ENCODE peak calls at places on chromosome 7, in eight cellular contexts. One of them, this sample, is unnamed.

GRCh38 chr7:36132025-36132424 is 21.0 kb upstream of the EEPD1 start:
- DNase-seq in fibroblast of villous mesenchyme: no peak
- DNase-seq in lower leg skin: no peak
- DNase-seq in GM10248: no peak
- DNase-seq in GM20000: no peak
- DNase-seq in upper lobe of right lung: no peak
- DNase-seq in uterus: no peak
- DNase-seq in K562: no peak
- DNase-seq in this sample: no peak

GRCh38 chr7:46545790-46546189 is 624.7 kb upstream of the IGFBP3 start:
- DNase-seq in lower leg skin: no peak
- DNase-seq in uterus: no peak
- DNase-seq in upper lobe of right lung: no peak
- DNase-seq in K562: no peak
- DNase-seq in fibroblast of villous mesenchyme: peak
- DNase-seq in GM20000: no peak
- DNase-seq in GM10248: no peak
- DNase-seq in this sample: no peak

GRCh38 chr7:36360244-36360643 is 29.4 kb upstream of the ANLN start:
- DNase-seq in fibroblast of villous mesenchyme: no peak
- DNase-seq in GM20000: no peak
- DNase-seq in uterus: no peak
- DNase-seq in GM10248: no peak
- DNase-seq in lower leg skin: no peak
- DNase-seq in upper lobe of right lung: no peak
- DNase-seq in K562: no peak
- DNase-seq in this sample: no peak

GRCh38 chr7:157432541-157432956 is 95.7 kb downstream of the DNAJB6 start:
- DNase-seq in GM10248: no peak
- DNase-seq in upper lobe of right lung: peak
- DNase-seq in lower leg skin: no peak
- DNase-seq in uterus: no peak
- DNase-seq in fibroblast of villous mesenchyme: peak
- DNase-seq in K562: peak
- DNase-seq in GM20000: no peak
- DNase-seq in this sample: peak

GRCh38 chr7:101534873-101535272 is 94.2 kb downstream of the MYL10 start:
- DNase-seq in upper lobe of right lung: no peak
- DNase-seq in K562: no peak
- DNase-seq in GM20000: no peak
- DNase-seq in GM10248: no peak
- DNase-seq in uterus: no peak
- DNase-seq in lower leg skin: no peak
- DNase-seq in fibroblast of villous mesenchyme: no peak
- DNase-seq in this sample: no peak

GRCh38 chr7:148058753-148059152 is 531.8 kb upstream of the C7orf33 start:
- DNase-seq in upper lobe of right lung: no peak
- DNase-seq in K562: no peak
- DNase-seq in GM20000: no peak
- DNase-seq in uterus: no peak
- DNase-seq in GM10248: no peak
- DNase-seq in fibroblast of villous mesenchyme: no peak
- DNase-seq in lower leg skin: no peak
- DNase-seq in this sample: no peak

GRCh38 chr7:15068324-15068723 is 165.8 kb upstream of the DGKB start:
- DNase-seq in GM10248: no peak
- DNase-seq in fibroblast of villous mesenchyme: no peak
- DNase-seq in uterus: no peak
- DNase-seq in lower leg skin: no peak
- DNase-seq in upper lobe of right lung: no peak
- DNase-seq in GM20000: no peak
- DNase-seq in K562: no peak
- DNase-seq in this sample: no peak

GRCh38 chr7:76260171-76260703 is 42.2 kb upstream of the HSPB1 start:
- DNase-seq in GM20000: peak
- DNase-seq in uterus: no peak
- DNase-seq in K562: peak
- DNase-seq in GM10248: peak
- DNase-seq in fibroblast of villous mesenchyme: peak
- DNase-seq in lower leg skin: no peak
- DNase-seq in upper lobe of right lung: no peak
- DNase-seq in this sample: no peak

GRCh38 chr7:141442781-141443180 is 108.4 kb upstream of the AGK start:
- DNase-seq in fibroblast of villous mesenchyme: no peak
- DNase-seq in GM20000: no peak
- DNase-seq in K562: no peak
- DNase-seq in GM10248: no peak
- DNase-seq in lower leg skin: no peak
- DNase-seq in upper lobe of right lung: no peak
- DNase-seq in uterus: no peak
- DNase-seq in this sample: no peak

GRCh38 chr7:74183653-74184450 is 9.7 kb downstream of the EIF4H start:
- DNase-seq in uterus: no peak
- DNase-seq in GM20000: peak
- DNase-seq in K562: peak
- DNase-seq in upper lobe of right lung: no peak
- DNase-seq in lower leg skin: no peak
- DNase-seq in fibroblast of villous mesenchyme: no peak
- DNase-seq in GM10248: no peak
- DNase-seq in this sample: no peak

GRCh38 chr7:47709451-47709850 is 127.5 kb upstream of the TNS3 start:
- DNase-seq in fibroblast of villous mesenchyme: no peak
- DNase-seq in GM10248: no peak
- DNase-seq in lower leg skin: no peak
- DNase-seq in uterus: no peak
- DNase-seq in K562: no peak
- DNase-seq in GM20000: no peak
- DNase-seq in upper lobe of right lung: no peak
- DNase-seq in this sample: no peak

GRCh38 chr7:95691464-95691863 is 80.9 kb upstream of the DYNC1I1 start:
- DNase-seq in fibroblast of villous mesenchyme: no peak
- DNase-seq in GM10248: no peak
- DNase-seq in upper lobe of right lung: no peak
- DNase-seq in GM20000: no peak
- DNase-seq in K562: no peak
- DNase-seq in uterus: no peak
- DNase-seq in lower leg skin: no peak
- DNase-seq in this sample: no peak

GRCh38 chr7:30618080-30618676 is 23.5 kb downstream of the GARS1 start:
- DNase-seq in upper lobe of right lung: no peak
- DNase-seq in fibroblast of villous mesenchyme: peak
- DNase-seq in uterus: no peak
- DNase-seq in GM10248: no peak
- DNase-seq in K562: no peak
- DNase-seq in GM20000: no peak
- DNase-seq in lower leg skin: no peak
- DNase-seq in this sample: no peak

GRCh38 chr7:214410-215212 is 22.2 kb downstream of the FAM20C start:
- DNase-seq in GM20000: no peak
- DNase-seq in lower leg skin: no peak
- DNase-seq in K562: no peak
- DNase-seq in GM10248: no peak
- DNase-seq in fibroblast of villous mesenchyme: peak
- DNase-seq in uterus: no peak
- DNase-seq in upper lobe of right lung: no peak
- DNase-seq in this sample: no peak

GRCh38 chr7:149125864-149126661 is at the start of gene ZNF425:
- DNase-seq in GM10248: peak
- DNase-seq in upper lobe of right lung: peak
- DNase-seq in uterus: peak
- DNase-seq in GM20000: peak
- DNase-seq in lower leg skin: peak
- DNase-seq in fibroblast of villous mesenchyme: peak
- DNase-seq in K562: peak
- DNase-seq in this sample: peak

GRCh38 chr7:134549366-134549765 is 456 bp downstream of the AKR1B15 start:
- DNase-seq in upper lobe of right lung: no peak
- DNase-seq in GM10248: no peak
- DNase-seq in fibroblast of villous mesenchyme: no peak
- DNase-seq in uterus: no peak
- DNase-seq in lower leg skin: no peak
- DNase-seq in K562: no peak
- DNase-seq in GM20000: no peak
- DNase-seq in this sample: no peak

GRCh38 chr7:131242123-131242650 is 85.5 kb upstream of the MKLN1 start:
- DNase-seq in K562: no peak
- DNase-seq in uterus: no peak
- DNase-seq in fibroblast of villous mesenchyme: no peak
- DNase-seq in GM10248: no peak
- DNase-seq in lower leg skin: no peak
- DNase-seq in upper lobe of right lung: no peak
- DNase-seq in GM20000: no peak
- DNase-seq in this sample: no peak

DNA sequence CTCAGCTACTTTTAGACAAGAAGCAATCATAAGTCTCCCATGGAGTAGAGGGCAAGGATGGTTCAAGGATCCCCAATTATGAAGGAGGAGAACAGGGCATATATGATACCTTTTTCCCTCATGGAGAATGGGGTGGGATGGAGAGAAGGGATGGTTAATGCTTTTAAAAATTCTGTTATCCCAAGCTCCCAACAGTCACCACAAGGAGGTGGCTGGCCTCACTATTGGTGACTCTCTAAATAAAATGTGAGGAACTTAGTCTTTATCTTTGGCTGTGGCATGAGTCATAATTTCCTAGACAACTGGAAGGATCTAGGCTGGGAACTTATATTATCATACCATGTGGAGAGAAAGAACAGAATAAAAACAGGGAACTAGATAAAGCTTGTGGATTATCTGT is 297.0 kb downstream of the PHTF2 start:
- DNase-seq in GM20000: no peak
- DNase-seq in K562: no peak
- DNase-seq in fibroblast of villous mesenchyme: peak
- DNase-seq in upper lobe of right lung: no peak
- DNase-seq in uterus: no peak
- DNase-seq in lower leg skin: no peak
- DNase-seq in GM10248: no peak
- DNase-seq in this sample: no peak
- TF ChIP-seq CTCF in GM20000: no peak
- TF ChIP-seq CTCF in K562: no peak
- TF ChIP-seq CTCF in fibroblast of villous mesenchyme: no peak
- TF ChIP-seq CTCF in upper lobe of right lung: no peak
- TF ChIP-seq CTCF in uterus: no peak
- TF ChIP-seq CTCF in lower leg skin: no peak
- TF ChIP-seq CTCF in GM10248: no peak
- TF ChIP-seq CTCF in this sample: no peak

GRCh38 chr7:100038326-100038725 is 11.2 kb upstream of the ZSCAN21 start:
- DNase-seq in upper lobe of right lung: no peak
- DNase-seq in fibroblast of villous mesenchyme: no peak
- DNase-seq in lower leg skin: no peak
- DNase-seq in GM10248: no peak
- DNase-seq in GM20000: no peak
- DNase-seq in K562: no peak
- DNase-seq in uterus: no peak
- DNase-seq in this sample: no peak
- TF ChIP-seq CTCF in upper lobe of right lung: no peak
- TF ChIP-seq CTCF in fibroblast of villous mesenchyme: no peak
- TF ChIP-seq CTCF in lower leg skin: no peak
- TF ChIP-seq CTCF in GM10248: no peak
- TF ChIP-seq CTCF in GM20000: no peak
- TF ChIP-seq CTCF in K562: no peak
- TF ChIP-seq CTCF in uterus: no peak
- TF ChIP-seq CTCF in this sample: no peak

GRCh38 chr7:28608766-28609165 is 196.4 kb downstream of the CREB5 start:
- DNase-seq in lower leg skin: no peak
- DNase-seq in fibroblast of villous mesenchyme: peak
- DNase-seq in GM10248: no peak
- DNase-seq in upper lobe of right lung: no peak
- DNase-seq in K562: no peak
- DNase-seq in GM20000: no peak
- DNase-seq in uterus: no peak
- DNase-seq in this sample: no peak
- TF ChIP-seq CTCF in lower leg skin: no peak
- TF ChIP-seq CTCF in fibroblast of villous mesenchyme: no peak
- TF ChIP-seq CTCF in GM10248: no peak
- TF ChIP-seq CTCF in upper lobe of right lung: no peak
- TF ChIP-seq CTCF in K562: no peak
- TF ChIP-seq CTCF in GM20000: no peak
- TF ChIP-seq CTCF in uterus: no peak
- TF ChIP-seq CTCF in this sample: no peak

DNA sequence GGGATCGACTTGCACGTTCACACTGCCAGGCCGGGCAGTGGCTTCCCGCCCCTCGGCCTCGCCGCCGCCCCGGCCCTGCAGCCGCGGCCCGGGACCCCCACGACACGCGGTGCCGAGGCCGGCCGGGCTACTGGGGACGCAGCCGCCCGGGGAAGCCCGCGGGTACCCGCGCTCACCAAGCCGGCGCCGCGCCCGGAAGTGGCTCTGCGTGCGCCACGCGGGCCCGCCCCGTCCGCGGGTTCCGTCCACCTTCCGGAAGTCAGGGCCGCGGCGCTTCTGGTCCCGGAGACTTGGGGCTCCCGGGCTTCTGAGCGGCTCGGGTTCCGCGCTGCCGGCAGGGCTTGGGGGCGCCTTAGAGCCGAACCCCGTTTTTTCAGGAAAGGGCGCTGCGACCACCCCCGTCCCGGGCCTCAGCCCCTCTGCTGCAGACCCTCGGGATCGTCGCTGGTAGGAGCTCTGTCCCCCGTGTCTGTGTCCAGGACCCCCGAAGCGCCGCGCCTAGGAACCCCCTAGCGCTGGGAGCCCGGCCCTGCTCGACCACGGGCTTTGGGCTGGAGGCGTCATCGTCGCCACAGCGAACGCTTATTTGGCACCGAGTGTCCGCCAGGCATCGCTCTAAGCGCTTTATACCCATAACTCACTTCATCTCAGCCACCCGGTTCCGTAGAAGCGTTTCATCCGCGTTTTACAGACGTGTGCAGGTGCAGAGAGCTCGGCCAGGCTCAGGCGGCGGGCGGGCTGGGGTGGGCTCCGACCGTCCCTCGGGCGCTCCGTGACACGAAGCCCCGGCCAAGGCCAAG is at the start of gene PSMG3:
- DNase-seq in GM10248: peak
- DNase-seq in K562: peak
- DNase-seq in upper lobe of right lung: peak
- DNase-seq in lower leg skin: peak
- DNase-seq in uterus: peak
- DNase-seq in fibroblast of villous mesenchyme: peak
- DNase-seq in GM20000: peak
- DNase-seq in this sample: peak
- TF ChIP-seq CTCF in GM10248: no peak
- TF ChIP-seq CTCF in K562: peak
- TF ChIP-seq CTCF in upper lobe of right lung: peak
- TF ChIP-seq CTCF in lower leg skin: no peak
- TF ChIP-seq CTCF in uterus: peak
- TF ChIP-seq CTCF in fibroblast of villous mesenchyme: peak
- TF ChIP-seq CTCF in GM20000: no peak
- TF ChIP-seq CTCF in this sample: peak

This sample was measured in lower lobe of right lung.